ENCODE peak calls at places on chromosomes 7 and 10, in five cellular contexts. One of them, this sample, is unnamed.

GRCh38 chr10:60910543-60910942 is 33.4 kb downstream of the RHOBTB1 start:
- DNase-seq in mesendoderm: no peak
- DNase-seq in neuronal stem cell: no peak
- DNase-seq in H1: no peak
- DNase-seq in IMR-90: no peak
- DNase-seq in this sample: no peak

GRCh38 chr10:95097805-95098204 is 28.5 kb upstream of the CYP2C8 start:
- DNase-seq in IMR-90: no peak
- DNase-seq in H1: no peak
- DNase-seq in mesendoderm: no peak
- DNase-seq in neuronal stem cell: no peak
- DNase-seq in this sample: no peak

GRCh38 chr7:11060883-11061282 is 87.2 kb downstream of the PHF14 start:
- DNase-seq in H1: no peak
- DNase-seq in mesendoderm: no peak
- DNase-seq in neuronal stem cell: no peak
- DNase-seq in IMR-90: no peak
- DNase-seq in this sample: no peak

GRCh38 chr10:18607503-18607902 is 43.9 kb downstream of the NSUN6 start:
- DNase-seq in H1: no peak
- DNase-seq in neuronal stem cell: no peak
- DNase-seq in IMR-90: peak; percentile 89
- DNase-seq in mesendoderm: peak; percentile 8
- DNase-seq in this sample: peak; percentile 80

GRCh38 chr7:88927-89921 is 103.1 kb upstream of the FAM20C start:
- DNase-seq in H1: no peak
- DNase-seq in IMR-90: peak; percentile 96
- DNase-seq in mesendoderm: no peak
- DNase-seq in neuronal stem cell: no peak
- DNase-seq in this sample: peak; percentile 95

GRCh38 chr7:76057103-76057812 is 9.4 kb downstream of the MDH2 start:
- DNase-seq in H1: no peak
- DNase-seq in mesendoderm: no peak
- DNase-seq in IMR-90: no peak
- DNase-seq in neuronal stem cell: no peak
- DNase-seq in this sample: no peak

GRCh38 chr10:6059506-6059905 is 2.7 kb downstream of the IL2RA start:
- DNase-seq in mesendoderm: no peak
- DNase-seq in H1: no peak
- DNase-seq in IMR-90: no peak
- DNase-seq in neuronal stem cell: no peak
- DNase-seq in this sample: no peak

GRCh38 chr10:101859530-101859929 is 15.9 kb upstream of the KCNIP2 start:
- DNase-seq in IMR-90: no peak
- DNase-seq in H1: no peak
- DNase-seq in neuronal stem cell: no peak
- DNase-seq in mesendoderm: no peak
- DNase-seq in this sample: no peak

GRCh38 chr7:143410523-143411004 is 1.9 kb upstream of the EPHA1 start:
- DNase-seq in mesendoderm: peak; percentile 27
- DNase-seq in H1: peak; percentile 53
- DNase-seq in IMR-90: peak; percentile 72
- DNase-seq in neuronal stem cell: no peak
- DNase-seq in this sample: no peak

GRCh38 chr10:78331391-78331922 is 297.8 kb downstream of the RPS24 start:
- DNase-seq in neuronal stem cell: peak; percentile 27
- DNase-seq in H1: no peak
- DNase-seq in mesendoderm: no peak
- DNase-seq in IMR-90: peak; percentile 76
- DNase-seq in this sample: peak; percentile 41

GRCh38 chr10:27819781-27820531 is 74.3 kb upstream of the MKX start:
- DNase-seq in IMR-90: peak; percentile 66
- DNase-seq in H1: no peak
- DNase-seq in neuronal stem cell: no peak
- DNase-seq in mesendoderm: no peak
- DNase-seq in this sample: peak; percentile 6

GRCh38 chr10:37727491-37728352 is 129.7 kb downstream of the ZNF248 start:
- DNase-seq in mesendoderm: no peak
- DNase-seq in IMR-90: no peak
- DNase-seq in H1: no peak
- DNase-seq in neuronal stem cell: no peak
- DNase-seq in this sample: no peak

GRCh38 chr10:118668228-118668952 is 72.9 kb upstream of the PRLHR start:
- DNase-seq in IMR-90: no peak
- DNase-seq in H1: no peak
- DNase-seq in mesendoderm: no peak
- DNase-seq in neuronal stem cell: no peak
- DNase-seq in this sample: no peak

GRCh38 chr7:27661776-27662489 is 750 bp downstream of the HIBADH start:
- DNase-seq in IMR-90: peak; percentile 19
- DNase-seq in neuronal stem cell: no peak
- DNase-seq in mesendoderm: no peak
- DNase-seq in H1: no peak
- DNase-seq in this sample: peak; percentile 45
- H2BK15ac ChIP-seq in IMR-90: peak overlapping the region; percentile 28
- H2BK15ac ChIP-seq in neuronal stem cell: no peak overlapping the region
- H2BK15ac ChIP-seq in mesendoderm: no peak overlapping the region
- H2BK15ac ChIP-seq in H1: no peak overlapping the region
- H2BK15ac ChIP-seq in this sample: no peak overlapping the region

GRCh38 chr7:7228967-7229366 is 46.6 kb downstream of the C1GALT1 start:
- DNase-seq in IMR-90: no peak
- DNase-seq in neuronal stem cell: no peak
- DNase-seq in H1: no peak
- DNase-seq in mesendoderm: no peak
- DNase-seq in this sample: peak; percentile 21
- H3K4ac ChIP-seq in IMR-90: no peak overlapping the region
- H3K4ac ChIP-seq in neuronal stem cell: no peak overlapping the region
- H3K4ac ChIP-seq in H1: no peak overlapping the region
- H3K4ac ChIP-seq in mesendoderm: no peak overlapping the region
- H3K4ac ChIP-seq in this sample: no peak overlapping the region

GRCh38 chr7:135759537-135759936 is 10.9 kb upstream of the FAM180A start:
- DNase-seq in neuronal stem cell: no peak
- DNase-seq in IMR-90: no peak
- DNase-seq in mesendoderm: no peak
- DNase-seq in H1: no peak
- DNase-seq in this sample: no peak

GRCh38 chr7:135755351-135755753 is 6.7 kb upstream of the FAM180A start:
- DNase-seq in mesendoderm: no peak
- DNase-seq in IMR-90: no peak
- DNase-seq in neuronal stem cell: no peak
- DNase-seq in H1: no peak
- DNase-seq in this sample: no peak

GRCh38 chr7:135756191-135756590 is 7.6 kb upstream of the FAM180A start:
- DNase-seq in H1: no peak
- DNase-seq in neuronal stem cell: no peak
- DNase-seq in mesendoderm: no peak
- DNase-seq in IMR-90: no peak
- DNase-seq in this sample: no peak

GRCh38 chr7:135757719-135758411 is 9.3 kb upstream of the FAM180A start:
- DNase-seq in H1: no peak
- DNase-seq in IMR-90: peak; percentile 54
- DNase-seq in neuronal stem cell: no peak
- DNase-seq in mesendoderm: no peak
- DNase-seq in this sample: no peak

DNA sequence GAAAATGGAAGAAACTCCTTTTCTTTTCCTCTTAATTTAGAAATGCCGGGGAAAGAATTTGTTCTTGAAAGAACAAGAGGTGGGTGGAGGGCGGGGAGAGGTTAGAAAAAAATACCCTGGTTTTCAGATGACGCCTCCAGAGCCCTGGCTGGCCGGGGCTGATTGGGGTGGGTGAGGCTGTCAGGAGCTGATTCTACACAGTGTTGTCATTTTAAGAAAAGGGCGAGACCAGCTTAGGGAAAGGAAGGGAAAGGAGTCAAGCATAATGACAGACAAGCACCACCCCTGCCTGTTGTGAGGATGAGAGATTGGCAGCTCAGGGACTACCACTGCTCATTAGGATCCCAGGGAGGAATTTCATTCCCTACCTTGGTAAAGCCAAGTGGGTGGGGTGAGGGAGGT is 9.9 kb upstream of the FAM180A start:
- DNase-seq in H1: no peak
- DNase-seq in neuronal stem cell: no peak
- DNase-seq in mesendoderm: peak; percentile 34
- DNase-seq in IMR-90: peak; percentile 34
- DNase-seq in this sample: no peak
- H4K8ac ChIP-seq in H1: no peak overlapping the region
- H4K8ac ChIP-seq in neuronal stem cell: no peak overlapping the region
- H4K8ac ChIP-seq in mesendoderm: no peak overlapping the region
- H4K8ac ChIP-seq in IMR-90: peak overlapping the region; percentile 40
- H4K8ac ChIP-seq in this sample: no peak overlapping the region

GRCh38 chr10:72134785-72135765 is 46.7 kb upstream of the SPOCK2 start:
- DNase-seq in H1: no peak
- DNase-seq in mesendoderm: no peak
- DNase-seq in IMR-90: no peak
- DNase-seq in neuronal stem cell: no peak
- DNase-seq in this sample: no peak

GRCh38 chr10:72140174-72140573 is 51.8 kb upstream of the SPOCK2 start:
- DNase-seq in IMR-90: no peak
- DNase-seq in H1: no peak
- DNase-seq in neuronal stem cell: no peak
- DNase-seq in mesendoderm: no peak
- DNase-seq in this sample: no peak

GRCh38 chr10:72145657-72146450 is 57.5 kb upstream of the SPOCK2 start:
- DNase-seq in IMR-90: no peak
- DNase-seq in H1: no peak
- DNase-seq in mesendoderm: peak; percentile 93
- DNase-seq in neuronal stem cell: peak; percentile 44
- DNase-seq in this sample: no peak

GRCh38 chr10:72137583-72137982 is 49.2 kb upstream of the SPOCK2 start:
- DNase-seq in H1: no peak
- DNase-seq in mesendoderm: no peak
- DNase-seq in neuronal stem cell: no peak
- DNase-seq in IMR-90: no peak
- DNase-seq in this sample: no peak

DNA sequence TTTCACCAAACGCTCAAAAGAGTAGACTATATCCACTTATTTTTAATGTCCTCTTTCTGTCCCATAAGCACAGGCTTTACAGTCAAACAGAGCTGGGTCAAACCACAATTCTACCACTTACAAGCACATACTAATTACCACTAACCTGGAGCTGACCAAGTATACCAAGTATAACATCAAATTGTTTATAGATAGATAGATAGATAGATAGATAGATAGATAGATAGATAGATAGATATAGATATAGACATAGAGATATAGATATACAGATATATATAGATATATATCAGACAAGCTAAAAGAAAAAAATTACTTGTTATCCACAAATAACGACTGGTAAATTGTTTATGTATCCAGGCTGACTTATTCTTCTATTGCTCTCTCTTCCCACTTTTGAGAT is 52.5 kb upstream of the SPOCK2 start:
- DNase-seq in neuronal stem cell: no peak
- DNase-seq in H1: no peak
- DNase-seq in IMR-90: no peak
- DNase-seq in mesendoderm: no peak
- DNase-seq in this sample: no peak
- H2BK15ac ChIP-seq in neuronal stem cell: no peak overlapping the region
- H2BK15ac ChIP-seq in H1: no peak overlapping the region
- H2BK15ac ChIP-seq in IMR-90: no peak overlapping the region
- H2BK15ac ChIP-seq in mesendoderm: no peak overlapping the region
- H2BK15ac ChIP-seq in this sample: no peak overlapping the region

GRCh38 chr10:98149858-98150257 is 15.4 kb downstream of the R3HCC1L start:
- DNase-seq in mesendoderm: no peak
- DNase-seq in H1: no peak
- DNase-seq in neuronal stem cell: no peak
- DNase-seq in IMR-90: no peak
- DNase-seq in this sample: no peak

GRCh38 chr10:98154076-98154475 is 19.6 kb downstream of the R3HCC1L start:
- DNase-seq in neuronal stem cell: no peak
- DNase-seq in IMR-90: no peak
- DNase-seq in H1: no peak
- DNase-seq in mesendoderm: no peak
- DNase-seq in this sample: peak; percentile 21

GRCh38 chr10:98144985-98145384 is 10.5 kb downstream of the R3HCC1L start:
- DNase-seq in H1: no peak
- DNase-seq in neuronal stem cell: no peak
- DNase-seq in IMR-90: no peak
- DNase-seq in mesendoderm: no peak
- DNase-seq in this sample: no peak

DNA sequence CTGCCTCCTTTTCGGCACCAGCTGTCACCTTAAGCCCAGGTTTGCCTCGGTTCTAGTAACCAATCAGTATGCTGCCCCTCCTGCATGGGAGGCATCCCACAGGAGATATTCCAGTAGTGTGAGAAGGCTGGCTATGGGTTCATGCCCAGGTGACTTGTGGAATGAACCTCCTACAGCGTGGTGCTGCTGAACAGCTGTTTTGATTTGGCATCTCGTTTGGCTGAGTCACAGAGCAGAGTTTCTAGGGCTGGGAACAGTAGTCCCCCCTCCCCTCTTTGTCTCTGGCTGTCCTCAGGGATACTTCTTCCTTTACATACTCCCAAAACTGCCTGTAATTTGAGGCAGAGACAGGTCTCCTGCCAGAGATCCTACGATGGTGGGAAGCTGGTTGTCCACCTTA is 16.1 kb downstream of the R3HCC1L start:
- DNase-seq in IMR-90: peak; percentile 56
- DNase-seq in H1: no peak
- DNase-seq in mesendoderm: no peak
- DNase-seq in neuronal stem cell: no peak
- DNase-seq in this sample: peak; percentile 27
- H3K4ac ChIP-seq in IMR-90: no peak overlapping the region
- H3K4ac ChIP-seq in H1: no peak overlapping the region
- H3K4ac ChIP-seq in mesendoderm: no peak overlapping the region
- H3K4ac ChIP-seq in neuronal stem cell: no peak overlapping the region
- H3K4ac ChIP-seq in this sample: no peak overlapping the region

DNA sequence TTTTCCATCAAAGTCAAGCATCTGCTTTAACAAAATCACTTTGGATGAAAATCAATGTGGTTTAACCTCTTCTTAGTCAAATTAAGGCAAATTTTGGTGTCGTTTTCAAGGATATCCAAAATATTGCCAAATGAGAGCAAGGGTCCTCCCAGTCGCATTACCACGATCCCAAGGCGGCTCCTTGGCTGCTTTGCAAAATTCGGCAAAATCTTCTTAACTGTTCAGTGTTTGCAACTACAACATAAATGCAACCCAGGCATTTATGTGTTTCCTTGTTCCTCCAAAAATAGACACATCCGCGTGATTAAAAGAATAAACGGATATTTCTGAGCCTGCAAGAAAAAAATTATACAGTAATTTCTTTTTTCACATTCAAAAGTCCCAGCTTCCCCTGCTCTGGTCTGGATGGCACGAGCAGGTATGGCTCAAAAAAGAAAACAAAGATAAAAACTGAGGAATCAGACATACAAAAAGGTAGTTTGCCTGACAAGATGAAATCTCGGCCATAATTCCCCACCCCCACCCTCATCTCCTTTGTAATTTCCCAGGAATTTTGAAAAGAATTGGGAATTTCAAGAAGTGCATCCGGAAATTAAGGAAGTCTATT is 6.1 kb downstream of the SKIDA1 start:
- DNase-seq in mesendoderm: no peak
- DNase-seq in H1: no peak
- DNase-seq in neuronal stem cell: no peak
- DNase-seq in IMR-90: no peak
- DNase-seq in this sample: no peak
- H4K8ac ChIP-seq in mesendoderm: peak overlapping the region; percentile 100
- H4K8ac ChIP-seq in H1: no peak overlapping the region
- H4K8ac ChIP-seq in neuronal stem cell: no peak overlapping the region
- H4K8ac ChIP-seq in IMR-90: peak overlapping the region; percentile 27
- H4K8ac ChIP-seq in this sample: no peak overlapping the region

This sample was measured in mesenchymal stem cell.